ENCODE peak calls at places on chromosomes 11 and 22, in four cellular contexts. One of them, this sample, is unnamed.

GRCh38 chr22:45284705-45285305 is at the start of gene UPK3A:
- DNase-seq in germinal center: peak
- DNase-seq in ELR: no peak
- DNase-seq in AG09319: no peak
- DNase-seq in this sample: peak

GRCh38 chr11:15484398-15484797 is 369.7 kb downstream of the INSC start:
- DNase-seq in AG09319: no peak
- DNase-seq in ELR: no peak
- DNase-seq in germinal center: no peak
- DNase-seq in this sample: no peak

GRCh38 chr11:70851308-70851707 is 401.1 kb downstream of the SHANK2 start:
- DNase-seq in AG09319: no peak
- DNase-seq in germinal center: no peak
- DNase-seq in ELR: no peak
- DNase-seq in this sample: no peak

GRCh38 chr11:67409261-67409666 is 5.4 kb downstream of the TBC1D10C start:
- DNase-seq in AG09319: no peak
- DNase-seq in ELR: no peak
- DNase-seq in germinal center: peak
- DNase-seq in this sample: peak

GRCh38 chr11:18384157-18384641 is 10.2 kb upstream of the LDHA start:
- DNase-seq in AG09319: peak
- DNase-seq in ELR: peak
- DNase-seq in germinal center: peak
- DNase-seq in this sample: no peak

GRCh38 chr11:1087961-1088926 is 13.6 kb downstream of the MUC2 start:
- DNase-seq in AG09319: no peak
- DNase-seq in germinal center: no peak
- DNase-seq in ELR: no peak
- DNase-seq in this sample: no peak

GRCh38 chr11:115303304-115303703 is 200.9 kb downstream of the CADM1 start:
- DNase-seq in germinal center: no peak
- DNase-seq in ELR: no peak
- DNase-seq in AG09319: no peak
- DNase-seq in this sample: no peak

GRCh38 chr11:5686426-5686825 is 1.6 kb upstream of the TRIM5 start:
- DNase-seq in AG09319: no peak
- DNase-seq in germinal center: no peak
- DNase-seq in ELR: no peak
- DNase-seq in this sample: no peak

GRCh38 chr11:45665206-45665932 is at the start of gene CHST1:
- DNase-seq in germinal center: peak
- DNase-seq in ELR: peak
- DNase-seq in AG09319: no peak
- DNase-seq in this sample: no peak

GRCh38 chr11:105168457-105168856 is 28.9 kb upstream of the CARD18 start:
- DNase-seq in germinal center: no peak
- DNase-seq in ELR: peak
- DNase-seq in AG09319: no peak
- DNase-seq in this sample: no peak

GRCh38 chr11:99066609-99067008 is 45.9 kb downstream of the CNTN5 start:
- DNase-seq in AG09319: no peak
- DNase-seq in germinal center: no peak
- DNase-seq in ELR: no peak
- DNase-seq in this sample: no peak

GRCh38 chr11:89489930-89490329 is 1.2 kb downstream of the NOX4 start:
- DNase-seq in ELR: peak
- DNase-seq in AG09319: no peak
- DNase-seq in germinal center: no peak
- DNase-seq in this sample: no peak

GRCh38 chr11:78417888-78418583 is 416 bp upstream of the GAB2 start:
- DNase-seq in AG09319: no peak
- DNase-seq in germinal center: peak
- DNase-seq in ELR: peak
- DNase-seq in this sample: peak

GRCh38 chr22:38295339-38295738 is 21.9 kb downstream of the CSNK1E start:
- DNase-seq in germinal center: no peak
- DNase-seq in ELR: no peak
- DNase-seq in AG09319: no peak
- DNase-seq in this sample: no peak

GRCh38 chr22:22042599-22043295 is 60.2 kb upstream of the TOP3B start:
- DNase-seq in AG09319: no peak
- DNase-seq in germinal center: no peak
- DNase-seq in ELR: no peak
- DNase-seq in this sample: no peak

GRCh38 chr11:66686801-66687750 is 9.4 kb upstream of the RBM4B start:
- DNase-seq in ELR: no peak
- DNase-seq in germinal center: no peak
- DNase-seq in AG09319: no peak
- DNase-seq in this sample: no peak

GRCh38 chr22:50523806-50524663 is 1.4 kb downstream of the SCO2 start:
- DNase-seq in germinal center: no peak
- DNase-seq in ELR: no peak
- DNase-seq in AG09319: no peak
- DNase-seq in this sample: no peak

GRCh38 chr11:57233702-57234101 is 3.3 kb downstream of the APLNR start:
- DNase-seq in germinal center: no peak
- DNase-seq in AG09319: no peak
- DNase-seq in ELR: no peak
- DNase-seq in this sample: no peak

GRCh38 chr11:128182844-128183243 is 404.5 kb downstream of the ETS1 start:
- DNase-seq in germinal center: no peak
- DNase-seq in ELR: no peak
- DNase-seq in AG09319: no peak
- DNase-seq in this sample: no peak

GRCh38 chr11:62399172-62399867 is 19.5 kb upstream of the SCGB1A1 start:
- DNase-seq in ELR: no peak
- DNase-seq in AG09319: no peak
- DNase-seq in germinal center: no peak
- DNase-seq in this sample: no peak

GRCh38 chr11:12827929-12828812 is 153.9 kb downstream of the TEAD1 start:
- DNase-seq in AG09319: no peak
- DNase-seq in ELR: peak
- DNase-seq in germinal center: no peak
- DNase-seq in this sample: no peak

GRCh38 chr11:13292970-13293369 is 15.4 kb downstream of the BMAL1 start:
- DNase-seq in AG09319: no peak
- DNase-seq in germinal center: no peak
- DNase-seq in ELR: no peak
- DNase-seq in this sample: no peak

GRCh38 chr11:11263238-11264030 is 89.6 kb downstream of the CSNK2A3 start:
- DNase-seq in ELR: peak
- DNase-seq in germinal center: no peak
- DNase-seq in AG09319: no peak
- DNase-seq in this sample: no peak

GRCh38 chr22:10741210-10741609 is 4786.8 kb upstream of the OR11H1 start:
- DNase-seq in ELR: no peak
- DNase-seq in AG09319: no peak
- DNase-seq in germinal center: no peak
- DNase-seq in this sample: no peak

GRCh38 chr11:10573556-10573955 is 5.1 kb upstream of the LYVE1 start:
- DNase-seq in ELR: no peak
- DNase-seq in AG09319: no peak
- DNase-seq in germinal center: no peak
- DNase-seq in this sample: no peak

GRCh38 chr11:115616941-115617340 is 112.7 kb upstream of the CADM1 start:
- DNase-seq in germinal center: no peak
- DNase-seq in ELR: peak
- DNase-seq in AG09319: peak
- DNase-seq in this sample: no peak

GRCh38 chr22:28203286-28203685 is 284.2 kb upstream of the PITPNB start:
- DNase-seq in germinal center: no peak
- DNase-seq in AG09319: no peak
- DNase-seq in ELR: no peak
- DNase-seq in this sample: no peak

GRCh38 chr11:58866788-58867187 is 22.3 kb upstream of the GLYATL2 start:
- DNase-seq in AG09319: no peak
- DNase-seq in germinal center: no peak
- DNase-seq in ELR: peak
- DNase-seq in this sample: no peak

GRCh38 chr11:72864692-72865655 is 50.8 kb downstream of the ATG16L2 start:
- DNase-seq in ELR: peak
- DNase-seq in germinal center: no peak
- DNase-seq in AG09319: no peak
- DNase-seq in this sample: no peak

GRCh38 chr22:39500101-39500500 is 2.0 kb upstream of the MIEF1 start:
- DNase-seq in germinal center: no peak
- DNase-seq in AG09319: no peak
- DNase-seq in ELR: no peak
- DNase-seq in this sample: no peak

GRCh38 chr11:41612415-41612814 is 153.0 kb upstream of the LRRC4C start:
- DNase-seq in AG09319: no peak
- DNase-seq in germinal center: no peak
- DNase-seq in ELR: no peak
- DNase-seq in this sample: no peak

GRCh38 chr11:123216249-123216648 is 21.2 kb upstream of the CLMP start:
- DNase-seq in AG09319: no peak
- DNase-seq in ELR: no peak
- DNase-seq in germinal center: no peak
- DNase-seq in this sample: no peak

GRCh38 chr22:45537734-45538181 is 35.1 kb downstream of the FBLN1 start:
- DNase-seq in germinal center: no peak
- DNase-seq in ELR: peak
- DNase-seq in AG09319: no peak
- DNase-seq in this sample: no peak

GRCh38 chr22:39144101-39144815 is 8.2 kb downstream of the CBX7 start:
- DNase-seq in germinal center: peak
- DNase-seq in AG09319: no peak
- DNase-seq in ELR: peak
- DNase-seq in this sample: peak

GRCh38 chr11:32888805-32889204 is 3.8 kb upstream of the QSER1 start:
- DNase-seq in AG09319: no peak
- DNase-seq in germinal center: no peak
- DNase-seq in ELR: peak
- DNase-seq in this sample: no peak

GRCh38 chr11:33178443-33179154 is 17.3 kb upstream of the CSTF3 start:
- DNase-seq in ELR: no peak
- DNase-seq in germinal center: no peak
- DNase-seq in AG09319: no peak
- DNase-seq in this sample: no peak